ENCODE peak calls at places on chromosomes 5 and 9, in four cellular contexts. J is lung; N is esophagus squamous epithelium; R is naive thymus-derived CD4-positive, alpha-beta T cell. V is an unnamed sample.

GRCh38 chr5:140202078-140202477 is 27.1 kb downstream of the CYSTM1 start:
- DNase-seq in J (no peak), N (no peak), R (no peak), V (no peak)

GRCh38 chr5:155651-156410 is 35.5 kb upstream of the LRRC14B start:
- DNase-seq in J (no peak), N (no peak), R (no peak), V (no peak)

GRCh38 chr5:86971034-86971511 is 296.6 kb upstream of the RASA1 start:
- DNase-seq in J (no peak), N (no peak), R (no peak), V (no peak)

GRCh38 chr9:82797539-82797938 is 265.4 kb downstream of the RASEF start:
- DNase-seq in J (no peak), N (no peak), R (no peak), V (no peak)

GRCh38 chr5:59587489-59588337 is 305.8 kb downstream of the PDE4D start:
- DNase-seq in J (peak; percentile 51), N (no peak), R (no peak), V (peak; percentile 48)

GRCh38 chr5:140785905-140786686 is at the start of gene PCDHA1:
- DNase-seq in J (no peak), N (no peak), R (no peak), V (no peak)

GRCh38 chr5:140546851-140547507 is 483 bp upstream of the EIF4EBP3 start:
- DNase-seq in J (no peak), N (no peak), R (no peak), V (peak; percentile 41)

GRCh38 chr9:137070906-137071275 is 534 bp upstream of the SAPCD2 start:
- DNase-seq in J (no peak), N (no peak), R (no peak), V (no peak)

GRCh38 chr9:136740971-136741884 is 1.5 kb downstream of the LCN10 start:
- DNase-seq in J (no peak), N (no peak), R (no peak), V (no peak)

GRCh38 chr5:38755171-38755570 is 90.6 kb upstream of the OSMR start:
- DNase-seq in J (no peak), N (no peak), R (no peak), V (peak; percentile 74)

GRCh38 chr5:7927466-7928375 is 58.8 kb downstream of the MTRR start:
- DNase-seq in J (peak; percentile 44), N (no peak), R (peak; percentile 17), V (peak; percentile 46)

GRCh38 chr9:98329281-98329680 is 73.8 kb upstream of the TBC1D2 start:
- DNase-seq in J (no peak), N (no peak), R (no peak), V (no peak)

GRCh38 chr5:44387391-44387790 is 1.8 kb downstream of the FGF10 start:
- DNase-seq in J (no peak), N (no peak), R (no peak), V (no peak)

GRCh38 chr5:44390332-44390731 is 1.1 kb upstream of the FGF10 start:
- DNase-seq in J (no peak), N (no peak), R (no peak), V (no peak)

GRCh38 chr5:44388504-44389409 is 463 bp downstream of the FGF10 start:
- DNase-seq in J (no peak), N (no peak), R (no peak), V (peak; percentile 15)

GRCh38 chr5:44389410-44389879 is at the start of gene FGF10:
- DNase-seq in J (no peak), N (no peak), R (no peak), V (no peak)

GRCh38 chr5:44387911-44388310 is 1.3 kb downstream of the FGF10 start:
- DNase-seq in J (no peak), N (no peak), R (no peak), V (no peak)
- H3K27ac ChIP-seq in J (peak overlapping the region; percentile 81), N (peak overlapping the region; percentile 86), R (no peak overlapping the region), V (no peak overlapping the region)

DNA sequence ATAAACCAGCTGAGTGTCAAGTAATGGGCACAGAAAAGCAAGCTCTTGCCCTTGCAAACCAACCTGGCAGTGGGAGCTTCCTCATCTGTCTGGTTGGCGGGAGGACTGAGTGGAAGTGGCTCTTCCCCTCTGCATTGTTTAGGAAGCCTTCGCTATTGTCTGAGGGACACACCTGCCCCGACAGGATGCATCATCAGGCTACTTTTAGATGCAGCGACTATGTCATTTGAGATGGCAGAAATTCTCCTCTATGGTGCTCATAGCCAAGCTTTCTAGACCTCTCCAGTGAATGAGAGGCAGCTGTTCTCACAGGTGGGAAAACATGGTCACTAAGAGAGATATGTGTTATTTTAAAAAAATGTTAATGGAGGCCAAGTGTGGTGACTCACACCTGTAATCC is 104.0 kb downstream of the DOCK8 start:
- DNase-seq in J (no peak), N (no peak), R (no peak), V (no peak)
- H3K36me3 ChIP-seq in J (peaks cover 7% of the 10 kb centered on the region), N (no peaks in the 10 kb centered on the region), R (peaks cover 44% of the 10 kb centered on the region), V (no peaks in the 10 kb centered on the region)

DNA sequence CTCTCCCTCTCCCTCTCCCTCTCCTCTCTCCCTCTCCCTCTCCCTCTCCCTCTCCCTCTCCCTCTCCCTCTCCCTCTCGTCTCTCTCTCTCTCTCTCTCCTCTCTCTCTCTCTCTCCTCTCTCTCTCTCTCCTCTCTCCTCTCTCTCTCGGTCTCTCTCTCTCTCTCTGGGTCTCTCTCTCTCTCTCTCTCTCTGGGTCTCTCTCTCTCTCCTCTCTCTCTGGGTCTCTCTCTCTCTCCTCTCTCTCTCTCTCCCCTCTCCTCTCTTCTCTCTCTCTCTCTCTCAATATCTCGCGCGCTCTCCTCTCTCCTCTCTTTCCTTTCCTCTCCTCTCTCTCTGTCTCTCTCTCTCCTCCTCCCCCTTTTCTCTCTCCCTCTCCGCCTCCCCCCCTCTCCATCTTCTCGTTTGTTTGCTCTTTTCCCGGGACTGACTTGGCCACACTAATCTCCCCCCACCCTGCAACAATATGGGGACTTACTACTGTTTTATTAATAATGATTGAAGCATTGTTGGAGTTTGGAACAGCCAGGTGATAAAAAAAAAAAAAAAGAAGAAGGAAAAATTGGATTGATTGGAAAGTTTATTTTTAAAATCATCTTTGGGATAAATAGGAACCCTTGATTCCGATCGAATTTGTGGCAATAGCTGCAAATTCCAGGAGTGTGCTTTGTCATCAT is 857 bp upstream of the NR2F1-AS1 start:
- DNase-seq in J (no peak), N (no peak), R (no peak), V (peak; percentile 84)
- H3K4me3 ChIP-seq in J (no peak overlapping the region), N (peak overlapping the region; percentile 51), R (no peak overlapping the region), V (peak overlapping the region; percentile 81)

GRCh38 chr5:149217096-149217801 is 54.4 kb upstream of the AFAP1L1 start:
- DNase-seq in J (no peak), N (no peak), R (no peak), V (no peak)
- H3K27ac ChIP-seq in J (peak overlapping the region; percentile 10), N (peak overlapping the region; percentile 17), R (no peak overlapping the region), V (no peak overlapping the region)

GRCh38 chr9:731474-731873 is 110.0 kb upstream of the DMRT1 start:
- DNase-seq in J (no peak), N (no peak), R (no peak), V (no peak)
- H3K36me3 ChIP-seq in J (peaks cover 8% of the 10 kb centered on the region), N (peaks cover 13% of the 10 kb centered on the region), R (no peaks in the 10 kb centered on the region), V (peaks cover 12% of the 10 kb centered on the region)

DNA sequence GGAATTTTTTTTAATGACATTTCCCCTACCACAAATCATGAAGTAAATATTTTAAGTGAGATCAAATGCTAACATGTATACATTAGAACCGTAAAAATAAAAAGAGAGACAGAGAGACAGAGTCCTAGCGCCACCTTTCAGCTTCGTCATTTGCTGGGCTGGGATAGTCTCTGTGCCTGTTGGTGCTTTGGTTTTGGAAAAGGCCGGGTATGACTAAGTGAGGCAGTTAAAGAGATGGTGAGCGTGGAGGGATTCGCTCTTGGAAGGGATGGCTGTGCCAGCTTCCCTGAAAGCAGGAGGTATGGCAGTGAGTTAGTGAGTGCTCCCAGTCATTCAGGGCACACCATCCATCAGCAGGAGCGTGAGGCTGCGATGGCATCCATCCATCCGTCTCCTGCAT is 729.6 kb upstream of the WWC1 start:
- DNase-seq in J (no peak), N (no peak), R (no peak), V (no peak)
- H3K4me3 ChIP-seq in J (no peak overlapping the region), N (no peak overlapping the region), R (no peak overlapping the region), V (no peak overlapping the region)

DNA sequence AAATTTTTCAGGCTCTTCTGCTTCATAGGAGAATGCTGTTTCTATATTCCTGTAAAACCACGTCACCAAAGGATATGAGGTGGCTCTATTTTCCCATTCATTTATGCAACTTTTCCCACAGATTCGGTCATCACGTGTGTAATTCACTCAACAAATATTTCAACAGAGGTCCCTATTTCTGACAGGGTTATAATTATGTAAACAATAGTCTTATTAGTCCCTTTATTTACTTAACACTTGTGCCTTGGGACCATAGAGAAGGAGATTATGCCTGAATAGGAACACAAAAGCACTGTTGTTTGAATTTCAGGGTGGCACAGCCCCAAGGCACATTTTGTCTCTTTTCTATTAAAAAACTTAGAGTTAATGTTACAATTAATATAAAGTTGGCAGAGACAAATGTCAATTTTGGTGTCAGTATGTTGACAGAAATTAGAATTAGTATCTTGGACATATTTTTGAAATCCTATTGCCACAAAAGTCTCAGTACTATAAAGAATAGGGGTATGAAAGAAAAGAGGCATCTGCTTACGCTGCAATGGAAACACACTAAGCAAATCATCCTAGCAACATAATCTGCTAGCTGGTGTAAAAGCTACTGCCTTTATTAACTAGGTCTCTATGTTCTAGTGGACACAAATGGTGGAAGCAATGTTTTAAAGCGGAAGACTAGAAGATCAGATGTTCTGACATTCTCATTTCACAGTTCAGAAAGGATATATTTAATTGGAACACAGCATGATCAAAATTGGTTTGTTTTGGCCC is 229.1 kb upstream of the TBCA start:
- DNase-seq in J (no peak), N (no peak), R (no peak), V (peak; percentile 20)
- H3K27ac ChIP-seq in J (no peak overlapping the region), N (no peak overlapping the region), R (no peak overlapping the region), V (no peak overlapping the region)

GRCh38 chr9:254516-254915 is 39.9 kb downstream of the DOCK8 start:
- DNase-seq in J (no peak), N (no peak), R (no peak), V (no peak)

GRCh38 chr9:250039-250438 is 35.4 kb downstream of the DOCK8 start:
- DNase-seq in J (no peak), N (no peak), R (no peak), V (no peak)

GRCh38 chr9:251398-251797 is 36.7 kb downstream of the DOCK8 start:
- DNase-seq in J (no peak), N (no peak), R (no peak), V (no peak)

GRCh38 chr9:250625-251024 is 36.0 kb downstream of the DOCK8 start:
- DNase-seq in J (no peak), N (no peak), R (no peak), V (no peak)

DNA sequence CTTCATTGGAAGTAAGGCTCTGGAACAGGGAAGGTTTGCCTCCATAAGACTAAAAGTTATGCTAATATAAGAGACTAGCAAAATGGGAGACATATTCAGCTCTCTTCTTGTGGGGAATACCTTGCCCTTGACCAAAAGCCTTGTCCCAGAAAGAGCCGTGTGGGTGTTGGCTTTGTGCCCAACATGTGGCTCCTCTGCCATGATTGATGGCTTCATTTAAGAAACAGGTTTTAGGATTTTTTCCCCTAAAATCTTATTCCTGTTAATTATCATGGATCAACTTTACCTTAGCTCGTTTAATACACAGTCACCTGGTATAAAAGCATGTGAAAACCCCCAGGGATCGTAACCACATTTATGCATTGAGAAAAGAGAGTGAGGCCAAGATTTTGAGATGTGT is 38.9 kb downstream of the DOCK8 start:
- DNase-seq in J (no peak), N (no peak), R (no peak), V (no peak)
- H3K36me3 ChIP-seq in J (no peaks in the 10 kb centered on the region), N (no peaks in the 10 kb centered on the region), R (no peaks in the 10 kb centered on the region), V (no peaks in the 10 kb centered on the region)

V was measured in SJSA1.